ENCODE peak calls at places on chromosomes 7 and 10, in five cellular contexts. G is IMR-90, Q is mesenchymal stem cell, N is mesendoderm, S is H9. D is an unnamed sample.

GRCh38 chr7:84450802-84451201 is 256.2 kb upstream of the SEMA3A start:
- DNase-seq in Q (no peak), S (no peak), G (no peak), N (no peak), D (no peak)

GRCh38 chr7:123844712-123845219 is at the start of gene HYAL4:
- DNase-seq in G (no peak), S (no peak), N (no peak), Q (no peak), D (no peak)

GRCh38 chr7:128790297-128791037 is 1.3 kb upstream of the CCDC136 start:
- DNase-seq in G (no peak), S (peak; percentile 59), N (peak; percentile 28), Q (no peak), D (peak; percentile 21)

GRCh38 chr7:132720835-132721234 is 144.6 kb upstream of the PLXNA4 start:
- DNase-seq in Q (no peak), G (no peak), N (no peak), S (peak; percentile 39), D (no peak)

GRCh38 chr7:138092486-138093028 is 16.3 kb downstream of the AKR1D1 start:
- DNase-seq in S (no peak), G (no peak), N (no peak), Q (no peak), D (no peak)

GRCh38 chr10:16905304-16905703 is 88.1 kb upstream of the RSU1 start:
- DNase-seq in N (no peak), G (no peak), Q (peak; percentile 66), S (no peak), D (no peak)

GRCh38 chr10:119391430-119392313 is 150.8 kb downstream of the RGS10 start:
- DNase-seq in Q (no peak), N (no peak), G (no peak), S (no peak), D (no peak)

GRCh38 chr7:143434660-143435059 is 8.6 kb upstream of the TAS2R60 start:
- DNase-seq in G (peak; percentile 41), N (no peak), S (no peak), Q (no peak), D (no peak)

GRCh38 chr10:5665380-5666323 is 743 bp downstream of the ASB13 start:
- DNase-seq in Q (peak; percentile 30), S (no peak), G (no peak), N (no peak), D (no peak)

GRCh38 chr10:126599949-126600627 is 70.4 kb downstream of the C10orf90 start:
- DNase-seq in G (no peak), N (no peak), Q (no peak), S (no peak), D (no peak)

GRCh38 chr10:104581884-104582603 is 59.0 kb upstream of the SORCS3 start:
- DNase-seq in Q (no peak), N (no peak), S (no peak), G (peak; percentile 55), D (no peak)

GRCh38 chr7:86226191-86226590 is 417.5 kb upstream of the GRM3 start:
- DNase-seq in G (no peak), N (no peak), S (no peak), Q (no peak), D (no peak)

GRCh38 chr10:112565434-112566053 is 118.5 kb downstream of the VTI1A start:
- DNase-seq in G (peak; percentile 72), Q (peak; percentile 81), N (peak; percentile 82), S (peak; percentile 44), D (peak; percentile 58)

GRCh38 chr10:60413306-60414012 is 23.8 kb upstream of the ANK3 start:
- DNase-seq in S (no peak), N (no peak), Q (no peak), G (no peak), D (no peak)

GRCh38 chr7:99737726-99738125 is 2.7 kb upstream of the CYP3A7 start:
- DNase-seq in G (no peak), N (no peak), Q (peak; percentile 11), S (no peak), D (no peak)

GRCh38 chr10:76922666-76923065 is 714.9 kb downstream of the KCNMA1 start:
- DNase-seq in Q (no peak), G (no peak), N (no peak), S (no peak), D (no peak)

GRCh38 chr7:105897999-105898398 is 21.6 kb upstream of the ATXN7L1 start:
- DNase-seq in G (no peak), S (no peak), N (no peak), Q (no peak), D (no peak)

GRCh38 chr10:28367865-28368541 is 65.1 kb upstream of the MPP7 start:
- DNase-seq in N (no peak), Q (no peak), S (no peak), G (no peak), D (no peak)

GRCh38 chr7:17623546-17624185 is 316.6 kb downstream of the SNX13 start:
- DNase-seq in S (no peak), Q (peak; percentile 26), G (peak; percentile 59), N (peak; percentile 9), D (no peak)

GRCh38 chr10:78255796-78256638 is 222.4 kb downstream of the RPS24 start:
- DNase-seq in G (peak; percentile 99), S (no peak), Q (peak; percentile 98), N (peak; percentile 93), D (no peak)

GRCh38 chr10:104274762-104275721 is 6.1 kb downstream of the GSTO2 start:
- DNase-seq in Q (no peak), N (peak; percentile 78), G (no peak), S (peak; percentile 86), D (no peak)

GRCh38 chr7:139358541-139359365 is 941 bp upstream of the LUC7L2 start:
- DNase-seq in N (peak; percentile 45), G (peak; percentile 33), Q (peak; percentile 48), S (no peak), D (no peak)

GRCh38 chr7:12827219-12827821 is 139.9 kb downstream of the ARL4A start:
- DNase-seq in Q (no peak), G (peak; percentile 35), S (no peak), N (no peak), D (no peak)

GRCh38 chr7:121313220-121313792 is 15.5 kb upstream of the WNT16 start:
- DNase-seq in Q (no peak), S (no peak), G (no peak), N (no peak), D (no peak)

GRCh38 chr10:126290232-126290631 is 98.0 kb downstream of the ADAM12 start:
- DNase-seq in G (no peak), S (no peak), N (no peak), Q (no peak), D (no peak)

GRCh38 chr7:54981913-54982312 is 36.9 kb upstream of the EGFR start:
- DNase-seq in N (no peak), G (no peak), Q (no peak), S (no peak), D (no peak)

GRCh38 chr10:120455606-120456005 is 1.4 kb upstream of the PLPP4 start:
- DNase-seq in S (no peak), G (no peak), Q (no peak), N (no peak), D (no peak)

GRCh38 chr7:101614098-101614938 is 14.8 kb downstream of the MYL10 start:
- DNase-seq in N (peak; percentile 97), S (no peak), G (no peak), Q (no peak), D (no peak)

GRCh38 chr10:77687018-77687417 is 49.4 kb upstream of the KCNMA1 start:
- DNase-seq in Q (no peak), N (peak; percentile 12), S (no peak), G (no peak), D (no peak)

GRCh38 chr10:110226926-110227641 is 19.7 kb downstream of the MXI1 start:
- DNase-seq in Q (peak; percentile 39), S (peak; percentile 70), G (peak; percentile 19), N (peak; percentile 59), D (no peak)

GRCh38 chr10:62655337-62655994 is 149.1 kb upstream of the ADO start:
- DNase-seq in N (no peak), S (no peak), G (no peak), Q (no peak), D (no peak)

GRCh38 chr7:44898059-44898458 is 12.7 kb upstream of the PURB start:
- DNase-seq in N (no peak), S (no peak), G (no peak), Q (no peak), D (no peak)

GRCh38 chr10:34018811-34019210 is 684.3 kb upstream of the NRP1 start:
- DNase-seq in G (no peak), S (no peak), N (no peak), Q (no peak), D (no peak)

GRCh38 chr10:70296406-70296899 is 12.6 kb upstream of the NPFFR1 start:
- DNase-seq in N (peak; percentile 7), S (peak; percentile 43), Q (peak; percentile 81), G (peak; percentile 89), D (no peak)

GRCh38 chr10:20254078-20254477 is 437.8 kb downstream of the PLXDC2 start:
- DNase-seq in G (peak; percentile 12), N (no peak), Q (no peak), S (no peak), D (no peak)

GRCh38 chr10:10911035-10911434 is 106.6 kb upstream of the CELF2 start:
- DNase-seq in N (no peak), G (no peak), S (no peak), Q (no peak), D (no peak)
- H2AK5ac ChIP-seq in N (no peak overlapping the region), G (no peak overlapping the region), S (no peak overlapping the region), Q (peak overlapping the region; percentile 14), D (no peak overlapping the region)

DNA sequence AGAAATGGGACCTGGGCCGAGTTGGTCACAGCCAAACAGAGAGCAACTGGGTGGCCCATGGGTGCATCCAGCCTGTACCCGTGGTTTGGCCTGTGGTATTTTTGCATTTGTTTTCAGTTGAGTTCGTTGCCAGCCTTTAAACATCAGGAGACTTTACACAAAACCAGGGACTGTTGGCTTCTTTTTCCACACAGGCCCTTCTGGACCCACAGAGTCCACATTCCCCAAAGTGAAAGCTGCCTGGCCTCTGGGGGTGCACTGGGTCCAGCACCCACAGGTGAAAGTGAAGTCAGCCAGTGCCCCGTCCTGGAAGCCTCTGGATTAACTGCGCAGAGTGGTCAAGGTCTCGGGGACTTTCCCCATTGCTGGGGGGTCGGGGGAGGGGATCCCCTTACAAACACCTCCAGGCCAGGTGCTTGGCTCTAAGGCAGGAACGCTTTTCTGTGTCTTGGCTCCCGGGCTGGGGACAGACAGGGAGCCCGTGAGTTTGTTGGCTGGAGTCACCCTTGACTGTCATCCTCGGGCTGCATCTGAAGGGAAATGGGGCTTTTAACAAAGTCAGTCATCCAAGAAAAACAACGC is 54.3 kb upstream of the TNS3 start:
- DNase-seq in S (no peak), Q (no peak), N (no peak), G (no peak), D (no peak)
- H2AK5ac ChIP-seq in S (no peak overlapping the region), Q (no peak overlapping the region), N (no peak overlapping the region), G (peak overlapping the region; percentile 66), D (no peak overlapping the region)

GRCh38 chr10:132465889-132466519 is 69.0 kb downstream of the PWWP2B start:
- DNase-seq in G (no peak), S (no peak), Q (no peak), N (no peak), D (no peak)
- H2AK5ac ChIP-seq in G (no peak overlapping the region), S (no peak overlapping the region), Q (no peak overlapping the region), N (no peak overlapping the region), D (peak overlapping the region; percentile 88)

DNA sequence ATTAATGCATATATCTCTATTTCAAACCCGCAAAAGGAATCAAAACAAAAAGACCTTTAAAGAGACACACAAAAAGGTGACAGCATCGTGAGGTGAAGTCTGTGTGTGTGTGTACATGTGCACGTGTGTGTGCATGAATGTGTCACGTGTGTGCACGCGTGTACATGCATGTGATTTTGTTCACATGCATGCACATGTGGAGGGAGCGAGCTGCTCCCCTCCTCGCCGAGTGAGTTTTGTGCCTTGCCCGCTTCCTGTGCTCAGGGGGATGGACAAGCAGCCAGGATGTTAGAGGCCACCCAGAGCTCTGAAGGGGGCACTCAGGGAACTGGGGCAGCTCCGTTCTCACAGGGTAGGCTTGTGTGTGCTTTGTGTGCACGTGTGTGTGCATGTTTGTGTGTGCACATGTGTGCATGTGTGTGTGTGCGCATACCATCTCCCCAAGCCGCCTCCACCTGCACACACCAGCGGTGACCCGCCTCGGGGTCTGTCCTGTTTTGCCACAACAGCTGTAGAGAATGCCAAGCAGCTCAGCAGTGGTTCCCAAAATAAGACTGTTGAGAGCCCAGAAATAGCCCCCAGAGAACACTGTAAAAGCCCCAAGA is 191.2 kb downstream of the PTPRN2 start:
- DNase-seq in Q (no peak), G (no peak), S (no peak), N (no peak), D (no peak)
- H2AK5ac ChIP-seq in Q (no peak overlapping the region), G (no peak overlapping the region), S (no peak overlapping the region), N (no peak overlapping the region), D (no peak overlapping the region)